ENCODE peak calls at places on chromosomes 6 and 20, in six cellular contexts. S is H1, U is IMR-90, Y is mesendoderm, W is neuronal stem cell, I is mesenchymal stem cell. P is an unnamed sample. For H3K4me1, the result is how much of the 10 kb centered on the place peaks cover.

GRCh38 chr6:109296305-109296915 is 85.9 kb downstream of the CD164 start:
- DNase-seq in S (no peak), Y (no peak), I (no peak), U (no peak), W (no peak), P (no peak)

GRCh38 chr6:123062645-123063044 is 66.6 kb downstream of the CLVS2 start:
- DNase-seq in Y (peak), I (no peak), W (peak), S (peak), U (no peak), P (no peak)

GRCh38 chr6:5989141-5989723 is 17.5 kb downstream of the NRN1 start:
- DNase-seq in W (no peak), Y (no peak), S (no peak), I (no peak), U (no peak), P (no peak)

GRCh38 chr6:163259689-163260088 is 154.8 kb upstream of the QKI start:
- DNase-seq in W (no peak), U (no peak), S (no peak), I (no peak), Y (no peak), P (no peak)

GRCh38 chr6:25832307-25832662 is 433 bp upstream of the SLC17A1 start:
- DNase-seq in U (no peak), W (no peak), Y (no peak), I (no peak), S (no peak), P (no peak)

GRCh38 chr6:3751019-3751729 is at the start of gene PXDC1:
- DNase-seq in I (peak), S (no peak), U (no peak), W (peak), Y (peak), P (peak)

GRCh38 chr6:13234130-13234529 is 94.2 kb downstream of the TBC1D7 start:
- DNase-seq in U (no peak), S (no peak), Y (no peak), I (no peak), W (no peak), P (no peak)

GRCh38 chr6:115514656-115515055 is 546.0 kb downstream of the FRK start:
- DNase-seq in I (peak), U (peak), Y (peak), W (no peak), S (no peak), P (no peak)

GRCh38 chr6:152471459-152472070 is 165.6 kb downstream of the SYNE1 start:
- DNase-seq in W (no peak), S (no peak), U (peak), I (no peak), Y (no peak), P (no peak)

GRCh38 chr6:45486739-45487138 is 109.0 kb upstream of the SUPT3H start:
- DNase-seq in U (no peak), W (no peak), I (no peak), Y (no peak), S (no peak), P (no peak)
- H2BK15ac ChIP-seq in U (peak), W (no peak), I (no peak), Y (no peak), S (no peak), P (no peak)

DNA sequence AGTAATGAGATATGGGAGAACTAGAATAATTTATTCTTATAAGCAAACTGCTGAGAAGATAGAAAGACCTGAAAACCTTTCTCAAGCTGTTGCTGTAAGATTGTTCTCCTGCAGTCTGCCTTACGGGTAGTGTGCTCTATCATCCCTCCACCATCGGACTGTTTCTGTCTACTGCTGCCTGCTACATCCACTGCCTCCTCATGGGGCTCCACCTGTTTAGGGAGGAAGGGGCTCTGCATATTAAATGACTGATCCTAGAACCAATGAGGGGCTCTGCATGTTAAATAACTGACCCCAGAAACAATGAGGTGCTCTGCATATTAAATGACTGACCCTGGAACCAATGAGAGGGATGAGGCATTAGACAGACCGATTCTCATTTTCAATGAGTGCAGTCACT is 654.6 kb downstream of the KIF16B start:
- DNase-seq in U (no peak), W (no peak), I (no peak), Y (peak), S (no peak), P (no peak)
- H3K4me1 ChIP-seq in U (under half), W (under half), I (under half), Y (under half), S (under half), P (under half)

GRCh38 chr20:37245181-37245580 is 16.4 kb downstream of the GHRH start:
- DNase-seq in U (no peak), W (no peak), I (no peak), Y (no peak), S (no peak), P (no peak)
- H2BK15ac ChIP-seq in U (no peak), W (no peak), I (no peak), Y (no peak), S (no peak), P (no peak)

DNA sequence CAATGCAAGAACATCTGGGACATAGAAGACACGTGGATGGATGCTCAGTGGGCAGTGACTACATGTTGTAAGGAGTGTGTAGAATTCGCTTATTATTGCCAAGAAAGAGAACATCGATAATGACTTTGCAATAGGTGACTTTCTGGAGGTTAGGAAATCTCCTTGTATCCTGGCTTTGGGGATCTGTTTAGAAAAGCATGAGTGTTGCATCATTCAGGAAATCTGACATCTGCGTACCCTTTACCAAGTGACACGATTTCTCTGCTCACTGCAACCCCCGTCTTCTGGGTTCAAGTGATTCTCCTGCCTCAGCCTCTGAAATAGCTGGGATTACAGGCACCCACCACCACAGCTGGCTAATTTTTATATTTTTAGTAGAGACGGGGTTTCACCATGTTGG is 23.2 kb downstream of the RIN2 start:
- DNase-seq in I (peak), U (no peak), W (no peak), S (no peak), Y (no peak), P (no peak)
- H3K4me1 ChIP-seq in I (under half), U (under half), W (under half), S (under half), Y (under half), P (under half)

DNA sequence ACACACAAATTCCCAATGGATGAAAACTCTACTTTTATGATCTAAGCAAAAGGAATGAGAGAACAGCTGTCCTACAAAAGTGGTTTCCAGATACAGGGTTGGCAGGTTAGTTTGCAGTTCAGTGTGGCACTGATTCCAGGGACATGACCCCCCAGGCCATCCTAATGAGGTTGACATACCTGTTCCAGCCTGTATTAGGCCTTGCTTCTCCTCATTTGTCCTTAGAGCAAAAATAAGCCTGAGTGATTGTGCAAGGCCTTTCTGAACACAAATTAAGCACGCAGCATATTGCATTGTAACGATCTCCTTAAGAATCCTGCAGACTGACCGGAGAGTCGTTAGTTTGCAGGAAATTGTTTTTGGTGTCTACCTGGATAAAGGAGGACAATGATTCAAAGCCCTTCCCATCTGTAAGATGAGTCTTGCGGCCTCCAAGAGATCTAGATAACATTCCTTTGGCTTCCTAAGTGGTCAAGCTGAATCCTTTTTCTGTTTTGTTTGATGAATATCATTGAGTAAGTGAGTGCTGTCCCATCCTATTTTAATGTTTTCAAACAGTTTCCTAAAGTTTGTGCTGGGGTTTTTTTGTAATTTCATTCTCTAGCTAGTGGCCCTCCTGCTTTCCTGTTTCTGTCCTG is 1.6 kb upstream of the NEDD9 start:
- DNase-seq in S (no peak), U (no peak), I (no peak), W (no peak), Y (peak), P (no peak)
- H2BK15ac ChIP-seq in S (no peak), U (no peak), I (no peak), W (no peak), Y (no peak), P (no peak)

DNA sequence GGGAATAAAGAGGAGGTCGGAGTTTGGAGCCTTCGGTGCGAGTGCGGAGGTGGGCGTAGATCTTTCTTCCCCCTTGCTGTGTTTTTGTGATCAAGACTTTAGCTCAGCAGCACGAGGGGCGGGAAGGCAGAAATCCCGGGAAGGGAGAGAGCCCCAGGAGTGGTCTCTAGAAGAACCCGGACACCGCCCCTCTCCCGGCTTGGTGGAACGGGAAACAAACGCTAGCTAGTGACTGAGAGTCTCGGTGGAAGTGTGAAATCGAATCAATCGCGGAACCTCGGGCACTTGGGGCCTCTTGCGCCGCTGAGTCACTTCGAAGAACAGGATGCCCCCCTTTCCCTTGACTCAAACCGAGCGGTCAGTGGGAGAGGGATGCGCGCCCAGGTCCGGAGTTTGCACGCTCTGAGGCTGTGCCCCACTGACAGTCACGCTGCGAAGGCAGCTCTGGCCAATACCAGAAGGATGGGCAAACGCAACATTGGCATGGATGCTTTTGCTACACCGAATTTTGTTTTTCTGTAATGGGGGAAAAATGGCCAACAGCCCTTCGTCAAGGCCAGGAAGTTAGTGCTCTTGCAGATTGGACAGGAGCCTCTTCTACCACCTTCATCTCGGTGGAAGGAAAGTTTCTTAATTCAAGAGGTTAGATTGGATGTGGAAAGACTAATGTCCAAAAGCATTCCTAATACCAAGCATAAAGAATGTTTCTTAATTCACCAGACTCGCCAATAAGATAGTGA is 1.6 kb upstream of the OLIG3 start:
- DNase-seq in W (peak), U (no peak), I (no peak), S (no peak), Y (no peak), P (peak)
- H3K4me1 ChIP-seq in W (under half), U (under half), I (under half), S (under half), Y (under half), P (under half)

DNA sequence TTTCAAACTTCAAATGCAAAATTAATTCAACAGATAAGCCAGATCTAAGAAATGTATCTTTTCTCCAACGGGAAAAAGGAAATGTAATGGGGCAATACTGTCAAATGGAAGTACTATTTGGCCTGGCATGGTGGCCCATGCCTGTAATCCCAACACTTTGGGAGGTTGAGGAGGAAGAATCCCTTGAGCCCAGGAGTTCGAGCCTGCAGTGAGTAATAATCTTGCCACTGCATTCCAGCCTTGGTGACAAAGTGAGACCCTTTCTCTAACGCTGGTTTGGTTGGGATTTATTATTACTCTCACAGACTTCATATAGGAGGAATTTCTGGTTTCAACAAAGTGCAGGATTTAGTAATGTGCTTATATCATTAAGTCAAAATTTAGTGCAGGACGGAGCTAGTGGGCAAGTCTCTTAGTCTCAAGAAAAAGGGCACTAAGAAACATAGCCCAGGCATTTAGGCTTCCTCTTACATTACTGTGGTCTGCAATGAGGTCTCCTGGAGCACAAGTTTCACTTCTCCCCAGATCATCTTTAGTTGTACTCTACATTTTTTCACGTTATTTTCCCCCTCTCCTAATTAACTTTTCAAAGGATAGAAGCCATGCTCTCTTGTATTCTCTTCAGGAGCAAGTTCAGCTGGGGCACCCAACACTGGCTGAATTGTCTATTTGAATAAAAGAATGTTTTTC is 23.1 kb downstream of the TRIM27 start:
- DNase-seq in U (no peak), Y (no peak), W (no peak), I (no peak), S (no peak), P (no peak)
- H2BK15ac ChIP-seq in U (no peak), Y (no peak), W (no peak), I (no peak), S (no peak), P (no peak)

DNA sequence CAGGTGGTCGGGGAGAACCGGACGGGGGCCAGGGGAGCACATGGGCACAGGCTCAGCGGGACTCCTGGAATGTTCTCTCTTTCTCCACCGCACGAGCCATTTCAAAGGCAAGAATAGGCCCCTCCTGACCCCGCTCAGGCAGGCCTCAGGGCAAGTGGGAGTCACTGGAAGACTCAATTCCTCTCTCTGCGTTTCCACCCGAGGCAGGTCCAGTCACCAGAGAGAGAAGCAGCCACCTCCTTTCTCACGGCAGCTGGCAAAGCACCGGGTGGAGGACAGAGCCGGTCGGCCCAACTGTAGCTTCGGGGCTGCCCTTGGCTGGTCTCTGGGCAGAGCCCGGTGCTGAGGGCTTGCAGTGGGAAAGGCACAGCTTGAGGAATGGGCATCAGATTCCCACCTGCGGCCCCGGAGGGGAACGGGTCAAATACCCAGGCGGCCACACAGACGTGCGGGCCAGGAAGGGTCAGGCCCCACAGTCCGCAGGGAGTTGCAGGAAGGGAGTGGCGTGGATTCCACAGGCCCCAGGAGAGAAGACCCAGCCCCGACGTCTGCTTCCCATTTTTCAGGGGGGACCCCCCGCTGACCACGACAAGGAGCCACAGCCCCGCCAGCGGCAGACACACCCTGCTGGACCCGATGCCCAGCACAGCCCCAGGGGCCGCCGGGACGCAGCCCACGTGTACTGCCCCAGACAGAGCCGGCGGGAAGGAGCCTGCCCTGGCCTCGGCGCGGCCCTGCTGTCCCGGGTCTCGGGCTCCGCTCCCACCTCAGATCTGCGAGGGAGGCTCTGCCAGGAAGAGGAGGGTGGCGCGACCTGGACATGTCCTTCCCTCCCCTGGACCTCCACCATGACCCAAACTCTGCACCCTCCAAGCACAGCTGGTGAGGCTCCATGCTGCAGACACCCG is 55.0 kb downstream of the KCNQ2 start:
- DNase-seq in Y (no peak), U (no peak), I (no peak), S (no peak), W (no peak), P (no peak)
- H3K4me1 ChIP-seq in Y (under half), U (under half), I (under half), S (under half), W (under half), P (under half)